ENCODE peak calls at places on chromosomes 5 and 9, in nine cellular contexts. One of them, this sample, is unnamed.
A peak's percentile ranks its signal among the peaks of the same experiment; 100 is the strongest.

GRCh38 chr5:159915913-159916840 is at the start of gene ADRA1B:
- DNase-seq in transverse colon: peak; percentile 76
- DNase-seq in IMR-90: peak; percentile 53
- DNase-seq in prostate gland: peak; percentile 31
- DNase-seq in H1: peak; percentile 81
- DNase-seq in HCT116: no peak
- DNase-seq in A549: peak; percentile 76
- DNase-seq in stomach: peak; percentile 73
- DNase-seq in testis: peak; percentile 65
- DNase-seq in this sample: peak; percentile 30

GRCh38 chr5:73066466-73066865 is 53.9 kb upstream of the TMEM171 start:
- DNase-seq in transverse colon: no peak
- DNase-seq in IMR-90: peak; percentile 89
- DNase-seq in prostate gland: no peak
- DNase-seq in H1: no peak
- DNase-seq in HCT116: no peak
- DNase-seq in A549: no peak
- DNase-seq in stomach: no peak
- DNase-seq in testis: no peak
- DNase-seq in this sample: no peak

GRCh38 chr5:79436821-79437220 is 77.1 kb downstream of the HOMER1 start:
- DNase-seq in transverse colon: no peak
- DNase-seq in IMR-90: peak; percentile 22
- DNase-seq in prostate gland: no peak
- DNase-seq in H1: no peak
- DNase-seq in HCT116: no peak
- DNase-seq in A549: no peak
- DNase-seq in stomach: no peak
- DNase-seq in testis: no peak
- DNase-seq in this sample: no peak

GRCh38 chr5:80711938-80712337 is 57.2 kb upstream of the DHFR start:
- DNase-seq in transverse colon: no peak
- DNase-seq in IMR-90: peak; percentile 34
- DNase-seq in prostate gland: no peak
- DNase-seq in H1: no peak
- DNase-seq in HCT116: peak; percentile 19
- DNase-seq in A549: peak; percentile 54
- DNase-seq in stomach: no peak
- DNase-seq in testis: peak; percentile 43
- DNase-seq in this sample: no peak

GRCh38 chr5:81017320-81017719 is 57.2 kb downstream of the RASGRF2 start:
- DNase-seq in transverse colon: no peak
- DNase-seq in IMR-90: no peak
- DNase-seq in prostate gland: no peak
- DNase-seq in H1: no peak
- DNase-seq in HCT116: no peak
- DNase-seq in A549: no peak
- DNase-seq in stomach: no peak
- DNase-seq in testis: no peak
- DNase-seq in this sample: no peak

GRCh38 chr9:129885670-129886106 is 50.4 kb downstream of the USP20 start:
- DNase-seq in transverse colon: peak; percentile 97
- DNase-seq in IMR-90: peak; percentile 89
- DNase-seq in prostate gland: peak; percentile 90
- DNase-seq in H1: peak; percentile 95
- DNase-seq in HCT116: peak; percentile 57
- DNase-seq in A549: peak; percentile 82
- DNase-seq in stomach: peak; percentile 94
- DNase-seq in testis: peak; percentile 89
- DNase-seq in this sample: peak; percentile 94

GRCh38 chr9:94081864-94082468 is 2.3 kb upstream of the PTPDC1 start:
- DNase-seq in transverse colon: no peak
- DNase-seq in IMR-90: no peak
- DNase-seq in prostate gland: no peak
- DNase-seq in H1: no peak
- DNase-seq in HCT116: no peak
- DNase-seq in A549: no peak
- DNase-seq in stomach: no peak
- DNase-seq in testis: no peak
- DNase-seq in this sample: no peak

GRCh38 chr9:138060365-138060764 is 182.8 kb downstream of the CACNA1B start:
- DNase-seq in transverse colon: no peak
- DNase-seq in IMR-90: no peak
- DNase-seq in prostate gland: no peak
- DNase-seq in H1: no peak
- DNase-seq in HCT116: no peak
- DNase-seq in A549: no peak
- DNase-seq in stomach: no peak
- DNase-seq in testis: no peak
- DNase-seq in this sample: no peak

GRCh38 chr5:55603947-55604346 is 69.2 kb upstream of the PLPP1 start:
- DNase-seq in transverse colon: no peak
- DNase-seq in IMR-90: peak; percentile 70
- DNase-seq in prostate gland: no peak
- DNase-seq in H1: peak; percentile 30
- DNase-seq in HCT116: no peak
- DNase-seq in A549: peak; percentile 37
- DNase-seq in stomach: no peak
- DNase-seq in testis: no peak
- DNase-seq in this sample: no peak

GRCh38 chr5:87413116-87413645 is 451 bp upstream of the CCNH start:
- DNase-seq in transverse colon: no peak
- DNase-seq in IMR-90: no peak
- DNase-seq in prostate gland: no peak
- DNase-seq in H1: no peak
- DNase-seq in HCT116: no peak
- DNase-seq in A549: no peak
- DNase-seq in stomach: no peak
- DNase-seq in testis: no peak
- DNase-seq in this sample: no peak

GRCh38 chr5:82513739-82514138 is 235.6 kb upstream of the RPS23 start:
- DNase-seq in transverse colon: no peak
- DNase-seq in IMR-90: no peak
- DNase-seq in prostate gland: no peak
- DNase-seq in H1: no peak
- DNase-seq in HCT116: no peak
- DNase-seq in A549: no peak
- DNase-seq in stomach: no peak
- DNase-seq in testis: no peak
- DNase-seq in this sample: no peak

GRCh38 chr9:3181049-3181953 is 337.4 kb upstream of the PUM3 start:
- DNase-seq in transverse colon: peak; percentile 54
- DNase-seq in IMR-90: no peak
- DNase-seq in prostate gland: peak; percentile 53
- DNase-seq in H1: peak; percentile 83
- DNase-seq in HCT116: no peak
- DNase-seq in A549: peak; percentile 48
- DNase-seq in stomach: peak; percentile 39
- DNase-seq in testis: peak; percentile 38
- DNase-seq in this sample: no peak

GRCh38 chr9:89006308-89006707 is 15.0 kb downstream of the S1PR3 start:
- DNase-seq in transverse colon: no peak
- DNase-seq in IMR-90: no peak
- DNase-seq in prostate gland: no peak
- DNase-seq in H1: no peak
- DNase-seq in HCT116: no peak
- DNase-seq in A549: no peak
- DNase-seq in stomach: no peak
- DNase-seq in testis: no peak
- DNase-seq in this sample: no peak

GRCh38 chr9:115024925-115025535 is 92.9 kb downstream of the TNC start:
- DNase-seq in transverse colon: no peak
- DNase-seq in IMR-90: no peak
- DNase-seq in prostate gland: no peak
- DNase-seq in H1: no peak
- DNase-seq in HCT116: no peak
- DNase-seq in A549: no peak
- DNase-seq in stomach: no peak
- DNase-seq in testis: no peak
- DNase-seq in this sample: no peak

GRCh38 chr9:79977510-79978197 is 405.9 kb downstream of the TLE4 start:
- DNase-seq in transverse colon: no peak
- DNase-seq in IMR-90: no peak
- DNase-seq in prostate gland: no peak
- DNase-seq in H1: no peak
- DNase-seq in HCT116: no peak
- DNase-seq in A549: no peak
- DNase-seq in stomach: no peak
- DNase-seq in testis: no peak
- DNase-seq in this sample: no peak

GRCh38 chr9:35906923-35907699 is 1.1 kb downstream of the HRCT1 start:
- DNase-seq in transverse colon: peak; percentile 65
- DNase-seq in IMR-90: peak; percentile 75
- DNase-seq in prostate gland: no peak
- DNase-seq in H1: no peak
- DNase-seq in HCT116: no peak
- DNase-seq in A549: peak; percentile 46
- DNase-seq in stomach: no peak
- DNase-seq in testis: peak; percentile 80
- DNase-seq in this sample: peak; percentile 46

GRCh38 chr9:135046156-135047025 is 41.1 kb upstream of the OLFM1 start:
- DNase-seq in transverse colon: no peak
- DNase-seq in IMR-90: no peak
- DNase-seq in prostate gland: no peak
- DNase-seq in H1: no peak
- DNase-seq in HCT116: no peak
- DNase-seq in A549: no peak
- DNase-seq in stomach: peak; percentile 16
- DNase-seq in testis: no peak
- DNase-seq in this sample: peak; percentile 7

GRCh38 chr5:180959661-180960060 is 29.0 kb upstream of the BTNL3 start:
- DNase-seq in transverse colon: no peak
- DNase-seq in IMR-90: no peak
- DNase-seq in prostate gland: no peak
- DNase-seq in H1: no peak
- DNase-seq in HCT116: no peak
- DNase-seq in A549: no peak
- DNase-seq in stomach: no peak
- DNase-seq in testis: no peak
- DNase-seq in this sample: no peak

GRCh38 chr5:59132131-59132530 is 549.3 kb downstream of the RAB3C start:
- DNase-seq in transverse colon: no peak
- DNase-seq in IMR-90: no peak
- DNase-seq in prostate gland: no peak
- DNase-seq in H1: no peak
- DNase-seq in HCT116: no peak
- DNase-seq in A549: no peak
- DNase-seq in stomach: no peak
- DNase-seq in testis: no peak
- DNase-seq in this sample: no peak
- H3K4me1 ChIP-seq in transverse colon: peaks cover 8% of the 10 kb centered on the region
- H3K4me1 ChIP-seq in IMR-90: peaks cover 11% of the 10 kb centered on the region
- H3K4me1 ChIP-seq in prostate gland: no peaks in the 10 kb centered on the region
- H3K4me1 ChIP-seq in H1: peaks cover 6% of the 10 kb centered on the region
- H3K4me1 ChIP-seq in HCT116: peaks cover 14% of the 10 kb centered on the region
- H3K4me1 ChIP-seq in A549: peaks cover 92% of the 10 kb centered on the region
- H3K4me1 ChIP-seq in stomach: peaks cover 3% of the 10 kb centered on the region
- H3K4me1 ChIP-seq in testis: no peaks in the 10 kb centered on the region
- H3K4me1 ChIP-seq in this sample: peaks cover 7% of the 10 kb centered on the region

DNA sequence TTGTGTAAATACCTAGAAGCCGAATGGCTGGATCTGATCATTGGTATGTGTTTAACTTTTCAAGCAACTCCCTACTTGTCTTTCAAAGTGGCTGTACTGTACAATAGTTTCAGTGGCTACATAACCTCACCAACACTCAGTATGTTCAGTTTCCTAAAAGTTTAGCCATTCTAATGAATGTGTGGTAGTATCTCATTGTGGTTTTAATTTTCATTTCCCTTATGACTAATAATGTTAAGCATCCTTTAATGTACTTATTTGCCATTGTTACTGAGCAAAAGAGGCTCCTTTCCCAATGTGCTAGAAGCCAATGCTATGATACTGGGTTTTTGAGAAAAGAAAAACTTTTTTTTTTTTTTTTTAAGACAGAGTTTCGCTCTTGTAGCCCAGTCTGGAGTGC is 27.8 kb upstream of the ALDOB start:
- DNase-seq in transverse colon: no peak
- DNase-seq in IMR-90: peak; percentile 67
- DNase-seq in prostate gland: no peak
- DNase-seq in H1: no peak
- DNase-seq in HCT116: no peak
- DNase-seq in A549: no peak
- DNase-seq in stomach: no peak
- DNase-seq in testis: no peak
- DNase-seq in this sample: no peak
- TF ChIP-seq POLR2A in transverse colon: no peak
- TF ChIP-seq POLR2A in IMR-90: no peak
- TF ChIP-seq POLR2A in prostate gland: no peak
- TF ChIP-seq POLR2A in H1: no peak
- TF ChIP-seq POLR2A in HCT116: no peak
- TF ChIP-seq POLR2A in A549: no peak
- TF ChIP-seq POLR2A in stomach: no peak
- TF ChIP-seq POLR2A in testis: no peak
- TF ChIP-seq POLR2A in this sample: no peak

GRCh38 chr5:52786937-52787599 is 648 bp upstream of the ITGA1 start:
- DNase-seq in transverse colon: peak; percentile 64
- DNase-seq in IMR-90: peak; percentile 31
- DNase-seq in prostate gland: peak; percentile 48
- DNase-seq in H1: no peak
- DNase-seq in HCT116: peak; percentile 50
- DNase-seq in A549: peak; percentile 37
- DNase-seq in stomach: peak; percentile 59
- DNase-seq in testis: no peak
- DNase-seq in this sample: peak; percentile 35

GRCh38 chr5:52787600-52788504 is at the start of the genes ITGA1 and PELO:
- DNase-seq in transverse colon: peak; percentile 78
- DNase-seq in IMR-90: peak; percentile 81
- DNase-seq in prostate gland: peak; percentile 58
- DNase-seq in H1: peak; percentile 85
- DNase-seq in HCT116: peak; percentile 59
- DNase-seq in A549: peak; percentile 72
- DNase-seq in stomach: peak; percentile 65
- DNase-seq in testis: peak; percentile 63
- DNase-seq in this sample: peak; percentile 88

GRCh38 chr5:52789867-52790266 is 2.2 kb downstream of the ITGA1 start:
- DNase-seq in transverse colon: no peak
- DNase-seq in IMR-90: no peak
- DNase-seq in prostate gland: no peak
- DNase-seq in H1: no peak
- DNase-seq in HCT116: no peak
- DNase-seq in A549: no peak
- DNase-seq in stomach: no peak
- DNase-seq in testis: no peak
- DNase-seq in this sample: no peak

GRCh38 chr5:52789378-52789777 is 1.7 kb downstream of the ITGA1 start:
- DNase-seq in transverse colon: no peak
- DNase-seq in IMR-90: no peak
- DNase-seq in prostate gland: no peak
- DNase-seq in H1: no peak
- DNase-seq in HCT116: no peak
- DNase-seq in A549: no peak
- DNase-seq in stomach: no peak
- DNase-seq in testis: no peak
- DNase-seq in this sample: no peak

GRCh38 chr5:52788505-52788821 is 747 bp downstream of the ITGA1 start:
- DNase-seq in transverse colon: no peak
- DNase-seq in IMR-90: no peak
- DNase-seq in prostate gland: no peak
- DNase-seq in H1: no peak
- DNase-seq in HCT116: no peak
- DNase-seq in A549: no peak
- DNase-seq in stomach: no peak
- DNase-seq in testis: no peak
- DNase-seq in this sample: no peak
- H3K4me1 ChIP-seq in transverse colon: peaks cover 11% of the 10 kb centered on the region
- H3K4me1 ChIP-seq in IMR-90: peaks cover 10% of the 10 kb centered on the region
- H3K4me1 ChIP-seq in prostate gland: no peaks in the 10 kb centered on the region
- H3K4me1 ChIP-seq in H1: no peaks in the 10 kb centered on the region
- H3K4me1 ChIP-seq in HCT116: peaks cover 25% of the 10 kb centered on the region
- H3K4me1 ChIP-seq in A549: peaks cover 32% of the 10 kb centered on the region
- H3K4me1 ChIP-seq in stomach: peaks cover 16% of the 10 kb centered on the region
- H3K4me1 ChIP-seq in testis: no peaks in the 10 kb centered on the region
- H3K4me1 ChIP-seq in this sample: no peaks in the 10 kb centered on the region

GRCh38 chr9:128159073-128159783 is 837 bp upstream of the BBLN start:
- DNase-seq in transverse colon: peak; percentile 39
- DNase-seq in IMR-90: no peak
- DNase-seq in prostate gland: no peak
- DNase-seq in H1: no peak
- DNase-seq in HCT116: peak; percentile 18
- DNase-seq in A549: no peak
- DNase-seq in stomach: no peak
- DNase-seq in testis: peak; percentile 28
- DNase-seq in this sample: no peak
- TF ChIP-seq POLR2A in transverse colon: no peak
- TF ChIP-seq POLR2A in IMR-90: no peak
- TF ChIP-seq POLR2A in prostate gland: no peak
- TF ChIP-seq POLR2A in H1: no peak
- TF ChIP-seq POLR2A in HCT116: peak; percentile 25
- TF ChIP-seq POLR2A in A549: no peak
- TF ChIP-seq POLR2A in stomach: no peak
- TF ChIP-seq POLR2A in testis: no peak
- TF ChIP-seq POLR2A in this sample: no peak